ENCODE peak calls at places on chromosome 20, in six cellular contexts. E is K562, M is GM12878, H is H1, Z is HepG2, S is SK-N-SH. U is an unnamed sample.
A peak's percentile ranks its signal among the peaks of the same experiment; 100 is the strongest.

GRCh38 chr20:44039741-44040140 is 125.1 kb downstream of the TOX2 start:
- DNase-seq in E (no peak), M (no peak), H (no peak), Z (no peak), S (no peak), U (no peak)

GRCh38 chr20:34401741-34402455 is 38.8 kb downstream of the ITCH start:
- DNase-seq in E (no peak), M (no peak), H (no peak), Z (peak; percentile 44), S (no peak), U (no peak)

GRCh38 chr20:25328954-25329498 is 61.6 kb downstream of the ABHD12 start:
- DNase-seq in E (no peak), M (no peak), H (peak; percentile 35), Z (no peak), S (no peak), U (no peak)

GRCh38 chr20:23663180-23663579 is 25.4 kb upstream of the CST3 start:
- DNase-seq in E (no peak), M (no peak), H (no peak), Z (no peak), S (no peak), U (no peak)

GRCh38 chr20:24698189-24698588 is 228.8 kb downstream of the SYNDIG1 start:
- DNase-seq in E (no peak), M (no peak), H (peak; percentile 35), Z (no peak), S (no peak), U (no peak)

GRCh38 chr20:4243071-4243470 is 227.7 kb upstream of the RNF24 start:
- DNase-seq in E (peak; percentile 36), M (no peak), H (peak; percentile 83), Z (no peak), S (no peak), U (no peak)

GRCh38 chr20:11453430-11453829 is 464.3 kb upstream of the BTBD3 start:
- DNase-seq in E (no peak), M (no peak), H (no peak), Z (no peak), S (no peak), U (peak; percentile 61)

GRCh38 chr20:32681175-32682084 is 7.7 kb upstream of the C20orf203 start:
- DNase-seq in E (peak; percentile 87), M (no peak), H (peak; percentile 67), Z (no peak), S (peak; percentile 54), U (no peak)

GRCh38 chr20:4601630-4602296 is 119.9 kb upstream of the PRND start:
- DNase-seq in E (no peak), M (no peak), H (no peak), Z (no peak), S (peak; percentile 44), U (no peak)

GRCh38 chr20:12644481-12644880 is 364.3 kb upstream of the SPTLC3 start:
- DNase-seq in E (no peak), M (no peak), H (no peak), Z (no peak), S (no peak), U (no peak)

GRCh38 chr20:4418141-4418540 is 303.6 kb upstream of the PRND start:
- DNase-seq in E (no peak), M (no peak), H (no peak), Z (no peak), S (no peak), U (no peak)

GRCh38 chr20:57117296-57117695 is 149.1 kb downstream of the BMP7 start:
- DNase-seq in E (no peak), M (no peak), H (no peak), Z (no peak), S (no peak), U (no peak)

DNA sequence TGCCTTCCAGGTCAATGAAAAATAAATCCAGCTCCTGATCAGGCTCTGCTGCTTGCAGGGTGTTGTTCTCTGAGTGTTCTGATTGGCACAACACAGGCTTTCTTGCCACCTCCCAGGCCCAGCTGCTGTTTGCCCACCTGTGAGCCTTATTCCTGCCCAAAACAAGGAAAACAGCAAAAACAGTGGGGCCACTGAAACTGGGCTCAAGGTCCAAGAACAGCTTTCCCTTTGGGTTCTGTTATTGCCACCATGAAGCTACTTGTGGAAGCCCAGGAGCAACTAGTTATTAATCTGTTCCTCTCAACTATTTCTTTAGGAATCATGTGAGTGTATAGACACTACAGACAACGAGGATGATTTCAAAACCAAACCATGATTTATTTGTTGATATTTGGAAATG is 159.1 kb downstream of the PLCB1 start:
- DNase-seq in E (no peak), M (no peak), H (no peak), Z (no peak), S (no peak), U (no peak)
- TF ChIP-seq GABPA in E (no peak), M (no peak), H (no peak), Z (no peak), S (no peak), U (no peak)

GRCh38 chr20:51322164-51322707 is 220.3 kb downstream of the NFATC2 start:
- DNase-seq in E (no peak), M (no peak), H (no peak), Z (no peak), S (no peak), U (no peak)

GRCh38 chr20:51321343-51322163 is 221.0 kb downstream of the NFATC2 start:
- DNase-seq in E (peak; percentile 21), M (no peak), H (no peak), Z (no peak), S (no peak), U (no peak)

GRCh38 chr20:51315390-51315789 is 227.1 kb downstream of the NFATC2 start:
- DNase-seq in E (no peak), M (no peak), H (no peak), Z (no peak), S (no peak), U (no peak)

GRCh38 chr20:51319522-51319921 is 223.0 kb downstream of the NFATC2 start:
- DNase-seq in E (no peak), M (no peak), H (no peak), Z (no peak), S (no peak), U (no peak)

DNA sequence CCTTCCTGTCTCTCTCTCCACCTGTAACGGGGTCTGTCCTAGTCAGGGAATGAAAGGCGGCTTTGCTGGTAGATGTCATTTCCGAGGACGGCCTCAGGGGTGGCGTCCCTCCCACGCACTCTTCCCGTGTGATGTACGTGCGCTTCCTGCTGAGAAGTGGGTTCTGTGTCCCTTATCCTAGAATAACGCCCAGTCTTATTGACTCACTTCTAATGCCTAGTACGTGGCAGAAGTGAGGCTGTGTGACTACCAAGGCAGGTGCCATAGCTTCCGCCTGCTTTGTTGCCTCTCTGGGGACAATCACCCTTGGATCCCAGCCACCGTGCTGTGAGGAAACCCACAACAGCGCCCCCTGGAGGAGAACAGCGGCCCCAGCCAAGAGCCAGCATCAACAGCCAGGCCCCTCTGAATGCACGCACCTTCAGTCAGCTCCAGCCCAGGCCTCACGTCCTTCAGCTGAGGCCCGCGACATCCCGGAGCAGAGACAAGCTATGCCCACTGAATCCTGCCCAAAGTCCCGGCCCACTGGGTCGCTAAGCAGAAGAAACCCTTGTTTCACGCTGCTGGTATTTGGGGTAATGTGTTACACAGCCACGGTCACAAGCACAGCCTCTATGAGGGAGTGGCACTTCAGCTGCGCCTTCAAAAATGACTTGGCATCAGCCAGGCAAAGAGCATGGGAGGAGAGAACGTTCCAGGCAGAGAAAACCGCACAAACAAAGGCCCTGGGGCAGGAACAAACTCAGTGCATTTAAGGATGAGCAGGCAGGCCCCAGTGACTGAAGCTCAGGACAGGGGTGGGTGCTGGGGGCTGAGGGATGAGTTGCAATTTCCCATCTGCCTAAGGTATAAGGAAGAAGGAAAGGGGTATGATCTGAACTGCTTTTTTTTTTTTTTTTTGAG is 224.2 kb downstream of the NFATC2 start:
- DNase-seq in E (peak; percentile 79), M (no peak), H (peak; percentile 98), Z (peak; percentile 47), S (peak; percentile 78), U (peak; percentile 6)
- TF ChIP-seq GABPA in E (peak; percentile 29), M (no peak), H (no peak), Z (no peak), S (no peak), U (no peak)

GRCh38 chr20:62040933-62041332 is 24.7 kb downstream of the TAF4 start:
- DNase-seq in E (no peak), M (no peak), H (no peak), Z (no peak), S (no peak), U (no peak)
- TF ChIP-seq GABPA in E (no peak), M (no peak), H (no peak), Z (no peak), S (no peak), U (no peak)

GRCh38 chr20:1735417-1736089 is 78.0 kb upstream of the SIRPG start:
- DNase-seq in E (no peak), M (no peak), H (no peak), Z (no peak), S (peak; percentile 16), U (no peak)
- TF ChIP-seq GABPA in E (no peak), M (no peak), H (no peak), Z (no peak), S (no peak), U (no peak)

DNA sequence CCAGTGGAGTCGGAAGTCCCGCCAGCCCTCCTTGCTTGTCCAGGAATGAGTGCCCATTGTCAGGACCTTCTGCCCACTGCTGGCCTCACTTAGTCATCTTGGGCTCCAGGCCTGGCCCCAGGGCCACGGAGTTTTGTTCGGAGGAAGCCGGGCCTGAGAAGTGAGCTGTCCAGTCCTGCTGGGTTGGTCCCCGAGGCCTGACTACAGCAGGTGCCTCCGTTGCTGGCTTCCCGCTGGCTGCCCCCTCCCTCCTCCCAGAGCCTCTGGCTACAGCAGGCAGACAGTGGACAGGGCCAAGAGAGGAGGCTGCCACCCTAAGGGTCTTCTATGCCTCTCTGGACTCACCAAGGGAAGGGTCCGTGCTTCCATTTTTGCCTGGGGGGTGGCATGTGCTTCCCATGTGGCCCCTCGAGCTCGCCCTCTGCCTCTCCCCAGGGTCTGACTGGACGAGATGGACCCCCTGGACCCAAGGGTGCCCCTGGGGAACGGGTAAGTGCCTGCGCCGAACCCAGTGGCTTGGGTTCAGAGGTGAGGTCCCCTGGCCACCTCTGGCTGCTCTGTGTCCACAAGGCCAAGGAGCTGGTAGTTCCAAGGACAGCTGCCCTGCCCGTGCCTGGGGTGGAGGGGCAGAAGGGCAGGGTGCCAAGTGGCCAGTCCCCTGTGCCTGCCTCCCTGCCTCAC is 2.8 kb downstream of the COL9A3 start:
- DNase-seq in E (no peak), M (no peak), H (no peak), Z (no peak), S (no peak), U (no peak)
- TF ChIP-seq GABPA in E (no peak), M (no peak), H (no peak), Z (no peak), S (no peak), U (no peak)

GRCh38 chr20:47792021-47792618 is 6.8 kb upstream of the SULF2 start:
- DNase-seq in E (no peak), M (no peak), H (no peak), Z (no peak), S (no peak), U (no peak)
- TF ChIP-seq GABPA in E (no peak), M (no peak), H (no peak), Z (no peak), S (no peak), U (no peak)

GRCh38 chr20:51338692-51339440 is 203.7 kb downstream of the NFATC2 start:
- DNase-seq in E (peak; percentile 24), M (no peak), H (no peak), Z (no peak), S (no peak), U (no peak)
- TF ChIP-seq GABPA in E (peak; percentile 82), M (no peak), H (no peak), Z (no peak), S (no peak), U (no peak)

GRCh38 chr20:39993737-39994136 is 695.3 kb downstream of the MAFB start:
- DNase-seq in E (no peak), M (no peak), H (no peak), Z (no peak), S (no peak), U (no peak)
- TF ChIP-seq GABPA in E (no peak), M (no peak), H (no peak), Z (no peak), S (no peak), U (no peak)